ENCODE peak calls at places on chromosomes 16 and 17, in eight cellular contexts. I is trophoblast cell; U is ovary; F is kidney; X is CD4-positive, CD25-positive, alpha-beta regulatory T cell; W is HAP-1; L is Peyer's patch; D is thoracic aorta. Y is an unnamed sample.

GRCh38 chr17:8057691-8058114 is 18.8 kb downstream of the ALOX15B start:
- DNase-seq in I (peak; percentile 45), U (no peak), F (peak; percentile 49), X (peak; percentile 76), W (peak; percentile 85), L (peak; percentile 51), D (no peak), Y (peak; percentile 67)

GRCh38 chr16:54985668-54986067 is 55.0 kb downstream of the IRX5 start:
- DNase-seq in I (no peak), U (no peak), F (no peak), X (no peak), W (no peak), L (no peak), D (no peak), Y (no peak)

GRCh38 chr16:51097729-51098128 is 53.3 kb downstream of the SALL1 start:
- DNase-seq in I (no peak), U (no peak), F (no peak), X (no peak), W (no peak), L (no peak), D (no peak), Y (no peak)

GRCh38 chr17:72466199-72466598 is 345.4 kb downstream of the SOX9 start:
- DNase-seq in I (peak; percentile 81), U (no peak), F (peak; percentile 71), X (no peak), W (no peak), L (peak; percentile 47), D (no peak), Y (no peak)

GRCh38 chr17:35872581-35872980 is 3.9 kb upstream of the HEATR9 start:
- DNase-seq in I (no peak), U (no peak), F (no peak), X (no peak), W (no peak), L (no peak), D (no peak), Y (no peak)

GRCh38 chr17:40345161-40346034 is 19.1 kb downstream of the GJD3 start:
- DNase-seq in I (peak; percentile 74), U (peak; percentile 71), F (peak; percentile 94), X (no peak), W (peak; percentile 15), L (peak; percentile 92), D (no peak), Y (peak; percentile 68)

GRCh38 chr16:89442990-89443726 is 47.2 kb downstream of the ANKRD11 start:
- DNase-seq in I (peak; percentile 94), U (peak; percentile 39), F (no peak), X (no peak), W (peak; percentile 61), L (no peak), D (no peak), Y (no peak)

GRCh38 chr16:67394271-67395104 is 1.2 kb upstream of the TPPP3 start:
- DNase-seq in I (no peak), U (no peak), F (peak; percentile 80), X (no peak), W (no peak), L (no peak), D (no peak), Y (peak; percentile 9)

GRCh38 chr16:27920391-27920891 is 143.1 kb downstream of the GSG1L start:
- DNase-seq in I (peak; percentile 71), U (no peak), F (no peak), X (no peak), W (no peak), L (no peak), D (no peak), Y (no peak)

GRCh38 chr16:10111156-10111761 is 71.0 kb downstream of the GRIN2A start:
- DNase-seq in I (no peak), U (no peak), F (no peak), X (no peak), W (no peak), L (no peak), D (no peak), Y (no peak)

GRCh38 chr17:59287887-59288286 is 43.6 kb upstream of the YPEL2 start:
- DNase-seq in I (peak; percentile 73), U (no peak), F (no peak), X (no peak), W (no peak), L (no peak), D (no peak), Y (no peak)

GRCh38 chr17:81044764-81045589 is 10.0 kb downstream of the BAIAP2 start:
- DNase-seq in I (peak; percentile 92), U (peak; percentile 56), F (peak; percentile 97), X (no peak), W (no peak), L (peak; percentile 83), D (no peak), Y (no peak)

GRCh38 chr16:31877876-31878642 is 4.5 kb downstream of the ZNF267 start:
- DNase-seq in I (no peak), U (no peak), F (no peak), X (no peak), W (no peak), L (no peak), D (no peak), Y (peak; percentile 43)

GRCh38 chr16:1471569-1472194 is 3.1 kb downstream of the CLCN7 start:
- DNase-seq in I (no peak), U (no peak), F (no peak), X (no peak), W (no peak), L (no peak), D (no peak), Y (no peak)

GRCh38 chr16:20430948-20431347 is 20.4 kb upstream of the ACSM2A start:
- DNase-seq in I (no peak), U (no peak), F (no peak), X (no peak), W (no peak), L (no peak), D (no peak), Y (no peak)

GRCh38 chr17:19448341-19449268 is 37.6 kb downstream of the RNF112 start:
- DNase-seq in I (peak; percentile 81), U (peak; percentile 35), F (no peak), X (no peak), W (peak; percentile 83), L (no peak), D (peak; percentile 38), Y (no peak)

GRCh38 chr17:16417896-16418683 is 2.7 kb downstream of the TRPV2 start:
- DNase-seq in I (no peak), U (no peak), F (no peak), X (no peak), W (no peak), L (no peak), D (no peak), Y (no peak)

GRCh38 chr16:72561-73537 is at the start of gene RHBDF1:
- DNase-seq in I (peak; percentile 53), U (peak; percentile 63), F (peak; percentile 87), X (no peak), W (peak; percentile 53), L (peak; percentile 78), D (no peak), Y (no peak)

GRCh38 chr16:76535-77272 is 1.3 kb upstream of the MPG start:
- DNase-seq in I (peak; percentile 46), U (peak; percentile 86), F (peak; percentile 89), X (no peak), W (no peak), L (peak; percentile 79), D (peak; percentile 74), Y (no peak)

GRCh38 chr16:75580-76501 is 2.2 kb upstream of the MPG start:
- DNase-seq in I (no peak), U (peak; percentile 89), F (peak; percentile 91), X (no peak), W (no peak), L (peak; percentile 66), D (no peak), Y (no peak)

GRCh38 chr16:74025-74424 is 1.6 kb upstream of the RHBDF1 start:
- DNase-seq in I (no peak), U (no peak), F (no peak), X (no peak), W (no peak), L (no peak), D (no peak), Y (peak; percentile 20)

GRCh38 chr16:74437-75318 is 2.2 kb upstream of the RHBDF1 start:
- DNase-seq in I (no peak), U (no peak), F (no peak), X (no peak), W (no peak), L (no peak), D (no peak), Y (no peak)
- H3K4me1 ChIP-seq in I (peaks cover 46% of the 10 kb centered on the region), U (peaks cover 45% of the 10 kb centered on the region), F (peaks cover 40% of the 10 kb centered on the region), X (peaks cover 35% of the 10 kb centered on the region), W (peaks cover 22% of the 10 kb centered on the region), L (peaks cover 61% of the 10 kb centered on the region), D (peaks cover 41% of the 10 kb centered on the region), Y (peaks cover 26% of the 10 kb centered on the region)

GRCh38 chr16:86365513-86366040 is 144.8 kb upstream of the FOXF1 start:
- DNase-seq in I (no peak), U (no peak), F (no peak), X (no peak), W (no peak), L (no peak), D (no peak), Y (no peak)

GRCh38 chr16:86363836-86364618 is 146.3 kb upstream of the FOXF1 start:
- DNase-seq in I (no peak), U (no peak), F (no peak), X (no peak), W (no peak), L (no peak), D (no peak), Y (no peak)

GRCh38 chr16:86363057-86363490 is 147.3 kb upstream of the FOXF1 start:
- DNase-seq in I (no peak), U (no peak), F (no peak), X (no peak), W (peak; percentile 69), L (peak; percentile 8), D (no peak), Y (no peak)

GRCh38 chr16:86362155-86362849 is 148.0 kb upstream of the FOXF1 start:
- DNase-seq in I (no peak), U (no peak), F (no peak), X (no peak), W (no peak), L (no peak), D (no peak), Y (no peak)

GRCh38 chr16:86364653-86365380 is 145.5 kb upstream of the FOXF1 start:
- DNase-seq in I (no peak), U (no peak), F (no peak), X (no peak), W (no peak), L (no peak), D (no peak), Y (no peak)
- H3K4me1 ChIP-seq in I (no peaks in the 10 kb centered on the region), U (no peaks in the 10 kb centered on the region), F (no peaks in the 10 kb centered on the region), X (no peaks in the 10 kb centered on the region), W (peaks cover 17% of the 10 kb centered on the region), L (no peaks in the 10 kb centered on the region), D (no peaks in the 10 kb centered on the region), Y (no peaks in the 10 kb centered on the region)

GRCh38 chr17:69528035-69528434 is 113.5 kb downstream of the MAP2K6 start:
- DNase-seq in I (no peak), U (no peak), F (no peak), X (no peak), W (no peak), L (no peak), D (no peak), Y (no peak)
- H3K4me1 ChIP-seq in I (no peaks in the 10 kb centered on the region), U (no peaks in the 10 kb centered on the region), F (no peaks in the 10 kb centered on the region), X (no peaks in the 10 kb centered on the region), W (no peaks in the 10 kb centered on the region), L (no peaks in the 10 kb centered on the region), D (no peaks in the 10 kb centered on the region), Y (no peaks in the 10 kb centered on the region)

DNA sequence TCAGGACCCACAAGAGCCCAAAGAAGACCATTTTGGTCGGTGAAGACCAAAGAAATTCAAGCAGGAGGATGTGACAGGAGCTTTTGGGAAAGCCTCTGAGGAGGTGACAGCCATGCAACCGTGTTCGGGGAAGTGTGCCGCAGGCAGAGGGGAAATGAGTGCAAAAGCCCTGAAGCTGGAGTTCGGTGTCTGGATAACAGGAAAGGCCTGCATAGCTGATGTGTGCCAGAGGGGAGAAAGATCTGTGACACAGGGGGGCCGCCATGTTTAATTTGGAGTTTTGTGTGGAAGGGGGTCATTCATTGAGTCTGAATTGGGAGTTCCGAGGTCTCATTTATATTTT is 870 bp upstream of the ZC3H7A start:
- DNase-seq in I (no peak), U (peak; percentile 18), F (no peak), X (no peak), W (no peak), L (no peak), D (no peak), Y (peak; percentile 50)
- H3K4me1 ChIP-seq in I (peaks cover 11% of the 10 kb centered on the region), U (peaks cover 11% of the 10 kb centered on the region), F (peaks cover 28% of the 10 kb centered on the region), X (peaks cover 70% of the 10 kb centered on the region), W (peaks cover 24% of the 10 kb centered on the region), L (peaks cover 49% of the 10 kb centered on the region), D (peaks cover 44% of the 10 kb centered on the region), Y (peaks cover 61% of the 10 kb centered on the region)